ENCODE peak calls at places on chromosome 9, in six cellular contexts. T is sigmoid colon, M is spleen, Y is ovary, F is breast epithelium, N is IMR-90. Z is an unnamed sample.

GRCh38 chr9:7402704-7403389 is 396.7 kb downstream of the DMAC1 start:
- DNase-seq in T (no peak), M (no peak), Y (no peak), F (no peak), N (no peak), Z (no peak)

GRCh38 chr9:132233138-132233537 is 71.3 kb downstream of the NTNG2 start:
- DNase-seq in T (no peak), M (no peak), Y (no peak), F (no peak), N (no peak), Z (no peak)

GRCh38 chr9:104580562-104580961 is 11.6 kb downstream of the OR13C8 start:
- DNase-seq in T (no peak), M (no peak), Y (no peak), F (no peak), N (no peak), Z (no peak)

GRCh38 chr9:14437336-14438231 is 123.6 kb upstream of the NFIB start:
- DNase-seq in T (no peak), M (no peak), Y (no peak), F (no peak), N (no peak), Z (no peak)

GRCh38 chr9:110146371-110146770 is 61.6 kb downstream of the C9orf152 start:
- DNase-seq in T (no peak), M (no peak), Y (no peak), F (no peak), N (peak), Z (no peak)

GRCh38 chr9:27339661-27340295 is 42.8 kb upstream of the EQTN start:
- DNase-seq in T (no peak), M (no peak), Y (no peak), F (no peak), N (no peak), Z (no peak)

GRCh38 chr9:116274293-116274692 is 120.7 kb downstream of the PAPPA start:
- DNase-seq in T (no peak), M (no peak), Y (no peak), F (no peak), N (peak), Z (no peak)

GRCh38 chr9:107141967-107142366 is 141.1 kb upstream of the RAD23B start:
- DNase-seq in T (no peak), M (no peak), Y (no peak), F (no peak), N (peak), Z (no peak)

GRCh38 chr9:113347479-113347878 is 1.9 kb upstream of the BSPRY start:
- DNase-seq in T (no peak), M (no peak), Y (no peak), F (no peak), N (no peak), Z (no peak)

GRCh38 chr9:33017283-33018041 is 7.6 kb upstream of the DNAJA1 start:
- DNase-seq in T (no peak), M (no peak), Y (no peak), F (no peak), N (no peak), Z (no peak)

GRCh38 chr9:125747765-125748510 is 765 bp downstream of the PBX3 start:
- DNase-seq in T (peak), M (peak), Y (peak), F (no peak), N (no peak), Z (peak)
- TF ChIP-seq POLR2A in T (no peak), M (no peak), Y (no peak), F (no peak), N (no peak), Z (no peak)

GRCh38 chr9:95001720-95002119 is 275.2 kb downstream of the AOPEP start:
- DNase-seq in T (no peak), M (no peak), Y (no peak), F (no peak), N (no peak), Z (no peak)

GRCh38 chr9:95007470-95007869 is 281.0 kb downstream of the AOPEP start:
- DNase-seq in T (no peak), M (no peak), Y (no peak), F (no peak), N (no peak), Z (no peak)

GRCh38 chr9:95005276-95006141 is 279.0 kb downstream of the AOPEP start:
- DNase-seq in T (no peak), M (no peak), Y (peak), F (no peak), N (no peak), Z (no peak)

GRCh38 chr9:95003694-95004451 is 277.4 kb downstream of the AOPEP start:
- DNase-seq in T (peak), M (no peak), Y (peak), F (no peak), N (peak), Z (peak)

DNA sequence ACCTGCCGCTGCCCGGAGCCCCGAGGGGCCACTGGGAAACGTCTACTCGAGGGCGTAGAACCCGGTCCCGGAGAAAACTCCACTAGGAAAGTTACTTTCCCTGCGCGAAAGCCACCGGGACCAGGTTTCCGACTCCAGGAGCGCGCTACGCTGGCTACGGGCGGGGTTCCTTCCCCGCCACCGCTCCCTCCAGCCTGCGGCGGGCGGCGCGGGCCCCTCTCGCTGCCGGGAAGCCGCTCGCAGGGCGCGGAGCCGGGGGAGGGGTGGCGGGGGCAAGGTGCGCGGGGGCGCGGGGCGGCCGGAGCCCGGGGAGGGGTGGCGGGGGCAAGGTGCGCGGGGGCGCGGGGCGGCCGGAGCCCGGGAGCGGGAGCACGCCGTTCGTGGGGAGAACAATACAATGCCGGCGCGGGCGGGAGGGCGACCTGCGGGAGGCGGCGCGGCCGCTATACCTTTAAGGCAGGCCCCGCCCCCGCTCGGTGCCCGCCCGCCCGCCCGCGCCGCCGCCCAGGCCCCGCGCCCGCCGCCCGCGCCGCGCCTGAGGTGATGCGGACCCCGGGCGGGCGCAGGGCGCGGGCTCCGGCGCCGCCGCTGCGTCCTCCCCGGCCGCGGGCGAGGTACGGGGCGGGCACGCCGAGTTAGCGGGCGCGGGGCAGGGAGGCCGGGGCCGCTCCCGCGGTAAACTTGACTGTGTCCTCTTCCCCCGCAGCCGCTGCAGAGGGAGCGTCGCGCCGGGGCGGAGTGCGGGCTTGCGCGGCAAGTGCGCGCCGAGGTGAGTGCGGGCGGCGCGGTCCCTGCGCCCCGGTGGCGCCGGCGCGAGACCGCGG is 278.2 kb downstream of the AOPEP start:
- DNase-seq in T (peak), M (peak), Y (peak), F (no peak), N (no peak), Z (peak)
- TF ChIP-seq POLR2A in T (no peak), M (no peak), Y (peak), F (no peak), N (no peak), Z (no peak)

GRCh38 chr9:120712539-120713031 is 1.7 kb downstream of the MEGF9 start:
- DNase-seq in T (no peak), M (no peak), Y (no peak), F (no peak), N (no peak), Z (no peak)
- TF ChIP-seq POLR2A in T (no peak), M (no peak), Y (no peak), F (no peak), N (no peak), Z (no peak)

DNA sequence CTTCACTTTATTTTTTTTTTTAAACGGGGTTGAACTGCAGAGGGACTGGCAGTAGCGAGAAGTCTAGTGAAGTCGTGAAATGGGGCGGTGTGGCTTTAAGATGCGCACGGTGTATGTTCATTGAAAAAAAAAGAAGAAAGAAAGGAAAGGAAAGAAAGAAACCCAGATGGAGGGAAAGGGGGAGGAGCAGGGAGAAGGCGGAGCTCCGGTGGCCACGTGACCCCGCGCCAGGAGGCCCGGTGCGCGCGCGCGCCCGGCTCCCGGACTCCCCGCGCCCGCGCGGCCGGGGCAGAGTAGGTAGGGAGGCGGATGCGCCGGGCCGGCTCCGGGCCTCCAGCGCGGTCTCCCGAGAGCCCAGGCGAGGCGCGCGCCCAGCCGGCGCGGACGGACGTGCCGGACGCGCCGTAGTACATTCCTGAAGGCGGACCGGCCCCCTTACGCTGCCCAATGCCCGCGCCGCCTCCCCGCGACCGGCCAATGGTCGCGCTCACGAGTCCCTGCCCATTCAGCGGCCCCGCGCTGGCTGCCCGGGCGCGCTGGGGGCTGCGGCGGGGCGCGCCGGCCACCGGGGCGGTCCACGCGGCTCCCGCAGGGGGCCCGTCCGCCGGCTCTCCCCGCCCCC is 6.0 kb downstream of the PTCH1 start:
- DNase-seq in T (peak), M (peak), Y (peak), F (peak), N (peak), Z (peak)
- TF ChIP-seq POLR2A in T (no peak), M (no peak), Y (peak), F (no peak), N (peak), Z (peak)

GRCh38 chr9:93576296-93577044 is at the start of gene PHF2:
- DNase-seq in T (no peak), M (peak), Y (no peak), F (peak), N (no peak), Z (peak)
- TF ChIP-seq POLR2A in T (no peak), M (no peak), Y (no peak), F (no peak), N (no peak), Z (no peak)

GRCh38 chr9:134135343-134136116 is at the start of gene WDR5:
- DNase-seq in T (peak), M (peak), Y (peak), F (peak), N (peak), Z (peak)
- TF ChIP-seq POLR2A in T (peak), M (no peak), Y (peak), F (no peak), N (no peak), Z (peak)

GRCh38 chr9:136093995-136094881 is 851 bp downstream of the NACC2 start:
- DNase-seq in T (peak), M (peak), Y (peak), F (peak), N (peak), Z (peak)
- TF ChIP-seq POLR2A in T (peak), M (no peak), Y (peak), F (no peak), N (no peak), Z (no peak)

Z was measured in erythroblast.